ENCODE peak calls at places on chromosomes 13 and 19, in four cellular contexts. One of them, this sample, is unnamed.

GRCh38 chr13:46633416-46633815 is 80.4 kb downstream of the LRCH1 start:
- DNase-seq in PC-9: no peak
- DNase-seq in GM23338: no peak
- DNase-seq in SK-N-SH: no peak
- DNase-seq in this sample: no peak

GRCh38 chr13:110993788-110994187 is 78.9 kb upstream of the ANKRD10 start:
- DNase-seq in PC-9: no peak
- DNase-seq in GM23338: peak; percentile 54
- DNase-seq in SK-N-SH: no peak
- DNase-seq in this sample: no peak

GRCh38 chr13:109790951-109791605 is 4.7 kb upstream of the IRS2 start:
- DNase-seq in PC-9: peak; percentile 32
- DNase-seq in GM23338: peak; percentile 76
- DNase-seq in SK-N-SH: peak; percentile 69
- DNase-seq in this sample: peak; percentile 21

GRCh38 chr13:27137759-27138158 is 33.9 kb downstream of the USP12 start:
- DNase-seq in PC-9: no peak
- DNase-seq in GM23338: peak; percentile 22
- DNase-seq in SK-N-SH: no peak
- DNase-seq in this sample: no peak

GRCh38 chr13:25752957-25753540 is 298.8 kb downstream of the SHISA2 start:
- DNase-seq in PC-9: no peak
- DNase-seq in GM23338: no peak
- DNase-seq in SK-N-SH: no peak
- DNase-seq in this sample: no peak

GRCh38 chr13:59477011-59477410 is 686.7 kb downstream of the DIAPH3 start:
- DNase-seq in PC-9: no peak
- DNase-seq in GM23338: peak; percentile 41
- DNase-seq in SK-N-SH: no peak
- DNase-seq in this sample: peak; percentile 5

GRCh38 chr19:16355293-16356043 is 30.8 kb downstream of the KLF2 start:
- DNase-seq in PC-9: no peak
- DNase-seq in GM23338: no peak
- DNase-seq in SK-N-SH: no peak
- DNase-seq in this sample: no peak

GRCh38 chr13:95502216-95502615 is 50.3 kb upstream of the CLDN10 start:
- DNase-seq in PC-9: no peak
- DNase-seq in GM23338: no peak
- DNase-seq in SK-N-SH: no peak
- DNase-seq in this sample: no peak

GRCh38 chr13:50732712-50733111 is 110.8 kb downstream of the DLEU7 start:
- DNase-seq in PC-9: no peak
- DNase-seq in GM23338: no peak
- DNase-seq in SK-N-SH: peak; percentile 46
- DNase-seq in this sample: no peak

GRCh38 chr19:50893047-50893737 is 18.0 kb downstream of the KLK4 start:
- DNase-seq in PC-9: no peak
- DNase-seq in GM23338: peak; percentile 71
- DNase-seq in SK-N-SH: peak; percentile 66
- DNase-seq in this sample: peak; percentile 8

GRCh38 chr13:113800576-113800926 is 41.5 kb downstream of the TMEM255B start:
- DNase-seq in PC-9: no peak
- DNase-seq in GM23338: no peak
- DNase-seq in SK-N-SH: no peak
- DNase-seq in this sample: no peak

GRCh38 chr13:48165063-48165462 is 67.9 kb upstream of the ITM2B start:
- DNase-seq in PC-9: no peak
- DNase-seq in GM23338: no peak
- DNase-seq in SK-N-SH: no peak
- DNase-seq in this sample: no peak

GRCh38 chr13:61608138-61608537 is 192.5 kb upstream of the PCDH20 start:
- DNase-seq in PC-9: no peak
- DNase-seq in GM23338: peak; percentile 70
- DNase-seq in SK-N-SH: no peak
- DNase-seq in this sample: no peak

GRCh38 chr13:30585748-30586262 is 31.9 kb upstream of the USPL1 start:
- DNase-seq in PC-9: no peak
- DNase-seq in GM23338: no peak
- DNase-seq in SK-N-SH: no peak
- DNase-seq in this sample: no peak

GRCh38 chr19:7953060-7953459 is 9.6 kb upstream of the TIMM44 start:
- DNase-seq in PC-9: no peak
- DNase-seq in GM23338: no peak
- DNase-seq in SK-N-SH: no peak
- DNase-seq in this sample: no peak

GRCh38 chr19:29833614-29834261 is 21.9 kb downstream of the CCNE1 start:
- DNase-seq in PC-9: no peak
- DNase-seq in GM23338: no peak
- DNase-seq in SK-N-SH: no peak
- DNase-seq in this sample: no peak

GRCh38 chr13:23461544-23461943 is 28.0 kb upstream of the SACS start:
- DNase-seq in PC-9: no peak
- DNase-seq in GM23338: no peak
- DNase-seq in SK-N-SH: no peak
- DNase-seq in this sample: no peak
- H3K9me2 ChIP-seq in PC-9: no peaks in the 10 kb centered on the region
- H3K9me2 ChIP-seq in GM23338: peaks cover 8% of the 10 kb centered on the region
- H3K9me2 ChIP-seq in SK-N-SH: no peaks in the 10 kb centered on the region
- H3K9me2 ChIP-seq in this sample: no peaks in the 10 kb centered on the region

DNA sequence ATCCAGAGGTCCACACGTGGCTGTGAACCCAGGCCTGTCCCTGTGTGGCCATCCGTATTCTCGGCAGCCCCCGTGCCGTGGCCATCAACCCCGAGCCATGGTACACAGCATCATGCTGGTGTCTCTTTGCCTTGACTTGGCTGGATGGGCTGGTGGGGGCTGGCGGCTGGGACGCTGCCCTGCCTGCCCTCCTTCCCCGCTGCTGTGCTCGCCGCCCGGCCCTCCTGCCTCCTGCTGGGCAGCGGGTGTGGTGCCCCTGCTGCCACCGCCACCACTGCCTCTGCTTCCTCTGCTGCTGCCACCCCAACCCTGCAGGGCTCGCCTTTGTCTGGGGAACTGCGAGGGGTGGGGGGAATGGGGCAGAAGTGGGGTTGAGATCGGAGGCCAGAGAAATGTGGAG is 19.7 kb upstream of the EHD2 start:
- DNase-seq in PC-9: no peak
- DNase-seq in GM23338: no peak
- DNase-seq in SK-N-SH: peak; percentile 38
- DNase-seq in this sample: no peak
- TF ChIP-seq CTCF in PC-9: no peak
- TF ChIP-seq CTCF in GM23338: no peak
- TF ChIP-seq CTCF in SK-N-SH: no peak
- TF ChIP-seq CTCF in this sample: no peak

GRCh38 chr19:39345956-39346355 is 3.7 kb downstream of the SAMD4B start:
- DNase-seq in PC-9: no peak
- DNase-seq in GM23338: no peak
- DNase-seq in SK-N-SH: no peak
- DNase-seq in this sample: no peak

GRCh38 chr19:39350156-39350555 is 7.9 kb downstream of the SAMD4B start:
- DNase-seq in PC-9: no peak
- DNase-seq in GM23338: no peak
- DNase-seq in SK-N-SH: no peak
- DNase-seq in this sample: no peak

GRCh38 chr19:39349326-39349725 is 7.1 kb downstream of the SAMD4B start:
- DNase-seq in PC-9: no peak
- DNase-seq in GM23338: no peak
- DNase-seq in SK-N-SH: no peak
- DNase-seq in this sample: no peak

GRCh38 chr19:39351537-39352037 is 9.4 kb downstream of the SAMD4B start:
- DNase-seq in PC-9: no peak
- DNase-seq in GM23338: no peak
- DNase-seq in SK-N-SH: no peak
- DNase-seq in this sample: peak; percentile 45

DNA sequence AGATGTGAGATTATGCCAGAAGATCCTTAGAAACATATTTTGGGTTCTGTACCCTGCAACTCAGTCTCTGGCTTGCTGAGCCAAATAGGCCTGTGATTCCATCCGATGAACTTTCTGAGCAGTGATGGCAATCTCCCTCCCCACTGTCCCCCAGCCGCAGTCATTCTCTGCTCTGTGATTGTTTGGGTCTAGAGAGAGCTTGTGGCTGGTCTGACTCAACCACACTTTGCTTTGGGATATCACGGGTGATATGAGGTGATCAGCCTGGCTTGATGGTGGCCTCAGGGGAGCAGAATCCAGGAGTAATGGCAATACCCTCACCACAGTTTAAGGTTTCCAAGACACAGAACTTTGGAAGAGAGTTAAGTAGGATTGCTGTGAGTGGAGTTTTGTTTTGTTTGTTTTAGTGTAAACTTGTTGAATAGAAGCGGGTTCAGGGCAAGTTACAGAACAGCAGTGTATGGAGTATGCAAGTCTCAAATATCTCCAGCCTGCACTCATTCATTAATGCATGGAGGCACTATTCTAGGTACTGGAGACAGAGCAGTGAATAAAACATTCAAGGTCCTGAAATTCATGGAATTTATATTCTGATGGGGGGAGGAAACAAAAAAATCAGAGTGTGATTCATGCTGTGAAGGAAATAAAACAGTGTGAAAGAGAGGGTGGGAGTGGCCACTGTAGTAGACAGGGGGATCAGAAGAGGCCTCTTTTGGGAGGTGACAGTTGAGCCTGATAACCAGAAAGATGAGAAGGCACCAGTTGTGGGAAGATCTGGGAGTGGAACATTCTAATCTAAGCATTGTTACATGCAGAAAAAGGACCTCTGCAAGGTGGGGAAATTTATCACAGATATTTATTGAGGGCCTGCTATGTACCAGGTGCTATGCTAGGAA is 5.4 kb downstream of the SAMD4B start:
- DNase-seq in PC-9: no peak
- DNase-seq in GM23338: no peak
- DNase-seq in SK-N-SH: no peak
- DNase-seq in this sample: no peak
- H3K27ac ChIP-seq in PC-9: no peak overlapping the region
- H3K27ac ChIP-seq in GM23338: no peak overlapping the region
- H3K27ac ChIP-seq in SK-N-SH: no peak overlapping the region
- H3K27ac ChIP-seq in this sample: no peak overlapping the region

GRCh38 chr19:55635334-55635717 is 5.5 kb upstream of the ZNF580 start:
- DNase-seq in PC-9: no peak
- DNase-seq in GM23338: no peak
- DNase-seq in SK-N-SH: no peak
- DNase-seq in this sample: no peak

GRCh38 chr19:55635856-55636440 is 4.9 kb upstream of the ZNF580 start:
- DNase-seq in PC-9: no peak
- DNase-seq in GM23338: no peak
- DNase-seq in SK-N-SH: peak; percentile 1
- DNase-seq in this sample: no peak

GRCh38 chr19:55638864-55639359 is 1.9 kb upstream of the ZNF580 start:
- DNase-seq in PC-9: peak; percentile 31
- DNase-seq in GM23338: peak; percentile 81
- DNase-seq in SK-N-SH: peak; percentile 52
- DNase-seq in this sample: peak; percentile 88

GRCh38 chr19:55637534-55637933 is 3.3 kb upstream of the ZNF580 start:
- DNase-seq in PC-9: no peak
- DNase-seq in GM23338: no peak
- DNase-seq in SK-N-SH: peak; percentile 1
- DNase-seq in this sample: no peak

DNA sequence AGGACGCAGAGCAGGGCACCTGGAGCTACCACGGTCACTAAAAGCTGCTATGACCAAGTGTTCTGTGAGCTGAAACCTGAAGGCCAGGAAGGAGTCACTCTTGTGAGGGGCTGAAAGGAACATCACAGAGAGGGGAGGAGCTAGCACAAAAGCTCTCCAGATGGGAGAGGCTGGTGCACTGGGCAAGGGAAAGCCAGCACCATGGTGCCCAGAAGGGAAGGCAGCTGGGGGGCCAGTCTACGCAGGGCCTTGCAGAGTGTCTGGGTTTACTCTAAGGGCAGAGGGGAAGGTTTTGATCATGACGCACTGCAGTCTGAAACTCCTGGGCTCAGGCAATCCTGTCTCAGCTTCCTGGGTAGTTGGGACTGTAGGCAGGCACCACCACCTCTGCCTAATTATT is 4.1 kb upstream of the ZNF580 start:
- DNase-seq in PC-9: no peak
- DNase-seq in GM23338: no peak
- DNase-seq in SK-N-SH: no peak
- DNase-seq in this sample: no peak
- H3K9me2 ChIP-seq in PC-9: no peaks in the 10 kb centered on the region
- H3K9me2 ChIP-seq in GM23338: peaks cover 3% of the 10 kb centered on the region
- H3K9me2 ChIP-seq in SK-N-SH: no peaks in the 10 kb centered on the region
- H3K9me2 ChIP-seq in this sample: no peaks in the 10 kb centered on the region

GRCh38 chr19:6424939-6425731 is 524 bp upstream of the KHSRP start:
- DNase-seq in PC-9: peak; percentile 97
- DNase-seq in GM23338: peak; percentile 100
- DNase-seq in SK-N-SH: peak; percentile 96
- DNase-seq in this sample: peak; percentile 100

GRCh38 chr19:6424190-6424938 is at the start of gene KHSRP:
- DNase-seq in PC-9: no peak
- DNase-seq in GM23338: peak; percentile 45
- DNase-seq in SK-N-SH: peak; percentile 98
- DNase-seq in this sample: peak; percentile 51

GRCh38 chr19:6423499-6424189 is 967 bp downstream of the KHSRP start:
- DNase-seq in PC-9: peak; percentile 46
- DNase-seq in GM23338: peak; percentile 74
- DNase-seq in SK-N-SH: peak; percentile 65
- DNase-seq in this sample: peak; percentile 41

GRCh38 chr19:6427131-6427530 is 2.5 kb upstream of the KHSRP start:
- DNase-seq in PC-9: no peak
- DNase-seq in GM23338: no peak
- DNase-seq in SK-N-SH: no peak
- DNase-seq in this sample: no peak

DNA sequence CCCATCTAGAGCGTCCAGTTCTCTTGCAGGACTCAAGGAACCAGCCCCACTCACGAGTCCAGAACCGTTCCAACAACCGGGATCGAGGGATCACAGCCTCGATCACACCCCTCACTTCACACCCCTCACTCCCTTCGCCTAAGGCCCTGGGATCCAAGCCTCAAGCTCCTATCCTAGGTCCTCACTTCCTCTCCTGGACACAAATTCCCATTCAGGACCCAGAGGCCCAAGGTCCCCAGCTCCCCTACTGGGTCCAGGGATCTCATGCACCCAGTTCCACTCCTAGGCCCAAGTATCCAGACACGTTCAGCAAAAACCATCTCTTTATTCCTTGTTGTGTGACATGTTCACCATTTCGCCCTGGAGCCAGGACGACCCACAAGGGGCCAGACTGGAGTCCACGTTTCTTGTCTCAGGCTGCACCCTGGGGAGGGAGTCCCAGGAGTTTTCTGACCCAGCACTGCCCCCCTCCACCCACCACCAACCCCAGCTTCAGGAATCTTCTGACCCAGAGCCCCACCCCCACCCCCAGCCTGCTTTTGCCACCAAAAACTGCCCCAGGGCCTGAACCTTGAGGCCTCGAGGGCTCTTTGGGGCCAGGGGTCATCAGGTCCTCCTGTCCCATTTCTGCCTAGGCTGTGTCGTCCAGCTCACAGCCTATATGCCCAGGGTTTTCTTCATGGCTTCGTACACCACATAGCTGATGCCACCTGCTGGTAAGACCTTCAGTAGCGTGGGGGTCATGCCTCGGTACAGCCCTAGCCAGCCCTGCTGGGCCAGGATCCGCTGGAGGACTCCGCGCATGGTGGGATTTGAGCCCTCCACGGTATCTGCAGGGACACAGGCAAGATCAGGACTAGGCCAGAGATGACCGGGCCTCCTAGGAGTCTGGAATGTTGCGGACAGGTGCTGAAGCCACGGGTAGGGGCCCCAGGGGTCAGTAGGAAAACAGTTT is 1.4 kb upstream of the KHSRP start:
- DNase-seq in PC-9: no peak
- DNase-seq in GM23338: no peak
- DNase-seq in SK-N-SH: peak; percentile 27
- DNase-seq in this sample: peak; percentile 56
- TF ChIP-seq CTCF in PC-9: no peak
- TF ChIP-seq CTCF in GM23338: peak; percentile 43
- TF ChIP-seq CTCF in SK-N-SH: peak; percentile 21
- TF ChIP-seq CTCF in this sample: peak; percentile 73

This sample was measured in OCI-LY7.